ENCODE peak calls at places on chromosomes 6 and 20, in four cellular contexts. A is endothelial cell of umbilical vein, C is GM12878, X is K562. L is an unnamed sample.

GRCh38 chr20:53162251-53162835 is 190.2 kb downstream of the TSHZ2 start:
- DNase-seq in A (no peak), C (no peak), X (peak), L (peak)

GRCh38 chr6:150184850-150185480 is 42.1 kb downstream of the PPP1R14C start:
- DNase-seq in A (no peak), C (peak), X (no peak), L (no peak)

GRCh38 chr20:32898721-32899120 is 40.0 kb downstream of the EFCAB8 start:
- DNase-seq in A (no peak), C (no peak), X (no peak), L (peak)

GRCh38 chr6:122129313-122130025 is 270.0 kb upstream of the HSF2 start:
- DNase-seq in A (no peak), C (no peak), X (no peak), L (no peak)

GRCh38 chr6:112535816-112536215 is 188.7 kb downstream of the RFPL4B start:
- DNase-seq in A (no peak), C (no peak), X (no peak), L (no peak)

GRCh38 chr6:62150048-62150663 is 135.9 kb downstream of the KHDRBS2 start:
- DNase-seq in A (no peak), C (no peak), X (peak), L (peak)

GRCh38 chr6:161618816-161619454 is 345.1 kb upstream of the AGPAT4 start:
- DNase-seq in A (no peak), C (no peak), X (peak), L (no peak)

GRCh38 chr6:4620284-4621228 is 155.6 kb upstream of the CDYL start:
- DNase-seq in A (no peak), C (no peak), X (peak), L (no peak)

GRCh38 chr20:31638816-31639215 is 1.1 kb downstream of the COX4I2 start:
- DNase-seq in A (no peak), C (no peak), X (no peak), L (no peak)

GRCh38 chr6:44006123-44006871 is 121.0 kb downstream of the MRPL14 start:
- DNase-seq in A (no peak), C (no peak), X (no peak), L (peak)

GRCh38 chr6:122200441-122200840 is 199.0 kb upstream of the HSF2 start:
- DNase-seq in A (no peak), C (no peak), X (no peak), L (no peak)

GRCh38 chr6:125950293-125950692 is 6.3 kb upstream of the HINT3 start:
- DNase-seq in A (no peak), C (no peak), X (peak), L (peak)

GRCh38 chr6:48859562-48859961 is 603.5 kb downstream of the MMUT start:
- DNase-seq in A (no peak), C (no peak), X (no peak), L (no peak)

GRCh38 chr6:92364948-92365386 is 1054.4 kb downstream of the EPHA7 start:
- DNase-seq in A (no peak), C (no peak), X (no peak), L (peak)

GRCh38 chr20:46213946-46214830 is 94.1 kb downstream of the CDH22 start:
- DNase-seq in A (no peak), C (no peak), X (no peak), L (no peak)

GRCh38 chr20:53957421-53958172 is 112.8 kb downstream of the BCAS1 start:
- DNase-seq in A (peak), C (no peak), X (no peak), L (peak)

GRCh38 chr6:72554203-72554564 is 67.7 kb upstream of the KCNQ5 start:
- DNase-seq in A (no peak), C (no peak), X (no peak), L (peak)

GRCh38 chr20:21507275-21508229 is 6.3 kb downstream of the NKX2-2 start:
- DNase-seq in A (no peak), C (no peak), X (no peak), L (no peak)

GRCh38 chr6:167930300-167930699 is 67.2 kb upstream of the KIF25 start:
- DNase-seq in A (no peak), C (no peak), X (no peak), L (peak)

GRCh38 chr6:85392379-85392778 is 57.5 kb upstream of the NT5E start:
- DNase-seq in A (no peak), C (no peak), X (no peak), L (no peak)

GRCh38 chr20:25256226-25256859 is 8.5 kb downstream of the PYGB start:
- DNase-seq in A (no peak), C (no peak), X (no peak), L (no peak)

GRCh38 chr6:43799671-43800623 is 29.9 kb downstream of the VEGFA start:
- DNase-seq in A (no peak), C (no peak), X (no peak), L (no peak)

GRCh38 chr20:50305636-50306477 is 115.2 kb downstream of the CEBPB start:
- DNase-seq in A (no peak), C (no peak), X (peak), L (no peak)
- TF ChIP-seq FOS in A (no peak), C (no peak), X (no peak), L (no peak)

DNA sequence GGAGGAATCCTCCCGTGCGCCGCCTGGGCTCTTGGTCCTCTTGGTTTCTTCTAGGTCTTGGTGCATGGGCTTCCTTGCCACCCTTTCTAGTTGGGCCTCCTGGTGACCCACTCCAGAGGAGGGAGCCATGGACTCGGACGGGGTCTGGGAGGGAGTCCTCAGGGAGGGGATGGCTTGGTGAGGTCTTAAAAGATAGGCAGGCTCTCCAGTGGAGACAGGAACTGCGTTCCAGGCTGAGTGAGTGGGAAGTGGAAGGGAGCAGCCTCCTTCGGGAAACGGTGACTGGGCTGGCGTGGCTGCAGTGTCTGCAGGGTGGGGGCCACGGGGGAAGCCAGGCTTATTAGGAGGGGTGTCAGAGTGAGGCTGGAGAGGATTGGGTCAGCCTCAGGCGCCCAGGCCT is 152.8 kb downstream of the GRM4 start:
- DNase-seq in A (no peak), C (no peak), X (no peak), L (no peak)
- TF ChIP-seq FOS in A (no peak), C (no peak), X (no peak), L (no peak)

DNA sequence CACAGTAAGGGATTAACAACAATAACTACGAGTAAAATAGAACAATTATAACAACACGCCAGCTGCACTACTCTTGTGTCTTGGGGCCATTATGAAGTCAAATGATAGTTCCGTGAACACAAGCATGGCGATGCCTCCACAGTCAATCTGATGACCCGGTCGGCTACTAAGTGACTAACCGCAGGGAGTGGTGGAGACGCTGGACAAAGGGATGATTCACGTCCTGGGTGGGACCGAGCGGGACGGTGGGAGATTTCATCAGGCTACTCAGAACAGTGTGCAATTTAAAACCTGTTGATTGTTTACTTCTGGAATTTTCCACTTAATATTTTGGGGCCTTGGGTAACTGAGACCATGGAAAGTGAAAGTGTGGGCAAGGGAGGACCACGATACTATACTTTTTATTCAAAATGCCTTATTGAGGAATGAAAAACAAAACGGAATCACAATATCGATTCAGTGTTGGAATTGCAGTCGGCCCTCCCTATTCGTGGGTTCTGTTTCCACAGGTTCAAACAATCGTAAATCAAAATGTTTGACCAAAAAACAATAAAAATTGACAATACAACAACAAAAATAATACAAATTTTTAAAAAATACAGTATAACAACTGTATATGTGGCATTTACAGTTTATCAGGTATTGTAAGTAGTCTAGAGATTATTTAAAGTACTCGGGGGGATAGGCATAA is 66.5 kb downstream of the MYLK4 start:
- DNase-seq in A (peak), C (no peak), X (no peak), L (peak)
- TF ChIP-seq FOS in A (no peak), C (no peak), X (no peak), L (no peak)

GRCh38 chr6:71321344-71321743 is 32.7 kb downstream of the OGFRL1 start:
- DNase-seq in A (no peak), C (no peak), X (no peak), L (no peak)
- TF ChIP-seq FOS in A (no peak), C (no peak), X (no peak), L (no peak)

GRCh38 chr6:35427851-35428321 is 24.3 kb upstream of the FANCE start:
- DNase-seq in A (peak), C (no peak), X (no peak), L (peak)
- TF ChIP-seq FOS in A (peak), C (no peak), X (no peak), L (peak)

DNA sequence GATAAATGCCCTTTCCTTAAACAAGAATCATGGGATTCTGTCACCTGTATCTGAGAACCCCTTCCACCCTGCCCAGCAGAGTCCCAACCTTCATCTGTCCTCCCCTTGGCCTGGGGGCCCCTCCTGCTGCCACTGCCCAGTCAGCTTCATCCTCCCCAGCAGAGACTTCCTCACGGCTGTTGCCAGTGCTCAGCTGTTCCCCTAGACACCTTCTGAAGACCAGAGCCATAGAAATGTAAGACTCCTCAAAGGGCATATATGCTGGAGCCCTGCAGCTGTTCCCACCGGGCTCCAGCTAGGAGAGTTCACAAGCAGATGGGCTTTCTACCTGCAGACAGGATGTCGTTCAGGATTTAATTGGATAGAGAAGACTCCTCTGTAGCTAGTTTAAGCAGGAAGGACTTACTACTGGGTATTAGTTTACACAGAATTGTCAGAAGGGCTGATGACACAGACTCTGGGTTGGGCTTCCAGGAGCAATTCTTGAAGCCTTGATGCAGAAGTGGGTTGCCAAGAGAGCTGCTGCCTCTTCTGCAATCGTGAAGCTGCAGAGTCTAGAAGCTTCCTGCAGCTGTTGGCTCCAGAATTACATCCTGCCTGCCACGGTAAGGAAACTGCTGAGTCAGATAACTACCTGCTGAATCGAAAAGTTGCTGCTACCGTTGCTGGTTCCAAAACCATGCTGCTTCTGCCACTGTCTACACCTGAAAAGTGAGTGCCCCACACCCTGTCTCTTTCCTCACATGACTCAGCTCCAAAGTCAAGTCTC is 57.1 kb upstream of the MLN start:
- DNase-seq in A (peak), C (no peak), X (no peak), L (peak)
- TF ChIP-seq FOS in A (no peak), C (no peak), X (no peak), L (no peak)

GRCh38 chr6:131175559-131175958 is 40.3 kb downstream of the AKAP7 start:
- DNase-seq in A (no peak), C (no peak), X (no peak), L (no peak)
- TF ChIP-seq FOS in A (no peak), C (no peak), X (no peak), L (no peak)